ENCODE peak calls at places on chromosome 10, in five cellular contexts. One of them, this sample, is unnamed.

GRCh38 chr10:93703066-93703465 is 674 bp upstream of the FRA10AC1 start:
- DNase-seq in transverse colon: no peak
- DNase-seq in suprapubic skin: no peak
- DNase-seq in iris pigment epithelial cell: no peak
- DNase-seq in AG20443: peak; percentile 27
- DNase-seq in this sample: peak; percentile 2

GRCh38 chr10:3068201-3068967 is 1.0 kb downstream of the PFKP start:
- DNase-seq in transverse colon: peak; percentile 66
- DNase-seq in suprapubic skin: peak; percentile 78
- DNase-seq in iris pigment epithelial cell: peak; percentile 72
- DNase-seq in AG20443: peak; percentile 75
- DNase-seq in this sample: peak; percentile 54

GRCh38 chr10:73439605-73440298 is 6.4 kb upstream of the MSS51 start:
- DNase-seq in transverse colon: no peak
- DNase-seq in suprapubic skin: no peak
- DNase-seq in iris pigment epithelial cell: peak; percentile 85
- DNase-seq in AG20443: peak; percentile 75
- DNase-seq in this sample: peak; percentile 81

GRCh38 chr10:132675031-132675740 is 110.8 kb downstream of the NKX6-2 start:
- DNase-seq in transverse colon: no peak
- DNase-seq in suprapubic skin: peak; percentile 31
- DNase-seq in iris pigment epithelial cell: no peak
- DNase-seq in AG20443: no peak
- DNase-seq in this sample: no peak

GRCh38 chr10:92538231-92538958 is 35.5 kb downstream of the IDE start:
- DNase-seq in transverse colon: no peak
- DNase-seq in suprapubic skin: no peak
- DNase-seq in iris pigment epithelial cell: peak; percentile 27
- DNase-seq in AG20443: no peak
- DNase-seq in this sample: no peak

GRCh38 chr10:130777507-130778165 is 533.9 kb downstream of the TCERG1L start:
- DNase-seq in transverse colon: no peak
- DNase-seq in suprapubic skin: peak; percentile 43
- DNase-seq in iris pigment epithelial cell: no peak
- DNase-seq in AG20443: no peak
- DNase-seq in this sample: no peak

GRCh38 chr10:132429281-132430230 is 32.6 kb downstream of the PWWP2B start:
- DNase-seq in transverse colon: peak; percentile 65
- DNase-seq in suprapubic skin: no peak
- DNase-seq in iris pigment epithelial cell: no peak
- DNase-seq in AG20443: no peak
- DNase-seq in this sample: no peak

GRCh38 chr10:67077376-67077775 is 151.5 kb downstream of the LRRTM3 start:
- DNase-seq in transverse colon: no peak
- DNase-seq in suprapubic skin: no peak
- DNase-seq in iris pigment epithelial cell: no peak
- DNase-seq in AG20443: no peak
- DNase-seq in this sample: no peak

GRCh38 chr10:48981310-48981907 is 41.8 kb upstream of the LRRC18 start:
- DNase-seq in transverse colon: peak; percentile 51
- DNase-seq in suprapubic skin: no peak
- DNase-seq in iris pigment epithelial cell: peak; percentile 21
- DNase-seq in AG20443: peak; percentile 80
- DNase-seq in this sample: peak; percentile 41

GRCh38 chr10:77393821-77394501 is 243.6 kb downstream of the KCNMA1 start:
- DNase-seq in transverse colon: no peak
- DNase-seq in suprapubic skin: no peak
- DNase-seq in iris pigment epithelial cell: no peak
- DNase-seq in AG20443: no peak
- DNase-seq in this sample: no peak

GRCh38 chr10:7804216-7804615 is 14.1 kb upstream of the TAF3 start:
- DNase-seq in transverse colon: no peak
- DNase-seq in suprapubic skin: no peak
- DNase-seq in iris pigment epithelial cell: no peak
- DNase-seq in AG20443: no peak
- DNase-seq in this sample: no peak

GRCh38 chr10:6347391-6347951 is 144.7 kb downstream of the PFKFB3 start:
- DNase-seq in transverse colon: no peak
- DNase-seq in suprapubic skin: no peak
- DNase-seq in iris pigment epithelial cell: no peak
- DNase-seq in AG20443: peak; percentile 71
- DNase-seq in this sample: peak; percentile 7

GRCh38 chr10:64113796-64114195 is 592.6 kb downstream of the REEP3 start:
- DNase-seq in transverse colon: no peak
- DNase-seq in suprapubic skin: no peak
- DNase-seq in iris pigment epithelial cell: no peak
- DNase-seq in AG20443: no peak
- DNase-seq in this sample: no peak

GRCh38 chr10:98045785-98046389 is 15.5 kb upstream of the CRTAC1 start:
- DNase-seq in transverse colon: peak; percentile 51
- DNase-seq in suprapubic skin: no peak
- DNase-seq in iris pigment epithelial cell: peak; percentile 61
- DNase-seq in AG20443: peak; percentile 79
- DNase-seq in this sample: peak; percentile 40

GRCh38 chr10:6543431-6544005 is 36.6 kb downstream of the PRKCQ start:
- DNase-seq in transverse colon: peak; percentile 11
- DNase-seq in suprapubic skin: no peak
- DNase-seq in iris pigment epithelial cell: no peak
- DNase-seq in AG20443: no peak
- DNase-seq in this sample: no peak

GRCh38 chr10:127563718-127564553 is 14.8 kb downstream of the NPS start:
- DNase-seq in transverse colon: peak; percentile 21
- DNase-seq in suprapubic skin: no peak
- DNase-seq in iris pigment epithelial cell: no peak
- DNase-seq in AG20443: peak; percentile 20
- DNase-seq in this sample: no peak

GRCh38 chr10:80444646-80445319 is 9.3 kb upstream of the TSPAN14 start:
- DNase-seq in transverse colon: peak; percentile 63
- DNase-seq in suprapubic skin: no peak
- DNase-seq in iris pigment epithelial cell: peak; percentile 76
- DNase-seq in AG20443: peak; percentile 80
- DNase-seq in this sample: peak; percentile 74

GRCh38 chr10:58326967-58327381 is 7.8 kb upstream of the UBE2D1 start:
- DNase-seq in transverse colon: no peak
- DNase-seq in suprapubic skin: peak; percentile 72
- DNase-seq in iris pigment epithelial cell: peak; percentile 54
- DNase-seq in AG20443: peak; percentile 87
- DNase-seq in this sample: peak; percentile 42

GRCh38 chr10:34205452-34205851 is 609.6 kb downstream of the PARD3 start:
- DNase-seq in transverse colon: no peak
- DNase-seq in suprapubic skin: no peak
- DNase-seq in iris pigment epithelial cell: no peak
- DNase-seq in AG20443: no peak
- DNase-seq in this sample: no peak

GRCh38 chr10:59741583-59741982 is 11.7 kb downstream of the MRLN start:
- DNase-seq in transverse colon: no peak
- DNase-seq in suprapubic skin: no peak
- DNase-seq in iris pigment epithelial cell: no peak
- DNase-seq in AG20443: no peak
- DNase-seq in this sample: no peak

GRCh38 chr10:70174058-70174741 is 3.9 kb upstream of the SAR1A start:
- DNase-seq in transverse colon: peak; percentile 25
- DNase-seq in suprapubic skin: no peak
- DNase-seq in iris pigment epithelial cell: no peak
- DNase-seq in AG20443: no peak
- DNase-seq in this sample: no peak

GRCh38 chr10:68327889-68328786 is 3.7 kb upstream of the HNRNPH3 start:
- DNase-seq in transverse colon: no peak
- DNase-seq in suprapubic skin: no peak
- DNase-seq in iris pigment epithelial cell: peak; percentile 81
- DNase-seq in AG20443: peak; percentile 70
- DNase-seq in this sample: peak; percentile 60

GRCh38 chr10:73809061-73809818 is 2.2 kb downstream of the NDST2 start:
- DNase-seq in transverse colon: no peak
- DNase-seq in suprapubic skin: no peak
- DNase-seq in iris pigment epithelial cell: no peak
- DNase-seq in AG20443: no peak
- DNase-seq in this sample: peak; percentile 37

GRCh38 chr10:54607983-54608382 is 193.0 kb downstream of the PCDH15 start:
- DNase-seq in transverse colon: no peak
- DNase-seq in suprapubic skin: no peak
- DNase-seq in iris pigment epithelial cell: no peak
- DNase-seq in AG20443: no peak
- DNase-seq in this sample: no peak

GRCh38 chr10:110919349-110919931 is at the start of gene SHOC2:
- DNase-seq in transverse colon: peak; percentile 99
- DNase-seq in suprapubic skin: peak; percentile 100
- DNase-seq in iris pigment epithelial cell: peak; percentile 75
- DNase-seq in AG20443: peak; percentile 93
- DNase-seq in this sample: no peak

This sample was measured in IMR-90.